ENCODE peak calls at places on chromosomes 7 and 10, in seven cellular contexts. H is heart left ventricle, T is uterus, P is iPS DF 6.9, F is transverse colon, M is cardiac muscle cell, B is body of pancreas. C is an unnamed sample. For H3K4me1, the result is how much of the 10 kb centered on the place peaks cover.

GRCh38 chr7:86469680-86470295 is 173.9 kb upstream of the GRM3 start:
- DNase-seq in P (peak), H (no peak), M (peak), T (no peak), F (peak), B (peak), C (peak)

GRCh38 chr7:102283477-102284189 is 3.0 kb upstream of the SH2B2 start:
- DNase-seq in B (no peak), H (no peak), T (no peak), F (no peak), M (no peak), P (no peak), C (no peak)

GRCh38 chr7:138872576-138872975 is 74.6 kb upstream of the ATP6V0A4 start:
- DNase-seq in T (no peak), P (no peak), F (no peak), M (no peak), B (no peak), H (no peak), C (no peak)

GRCh38 chr7:18872344-18872743 is 245.1 kb downstream of the TWIST1 start:
- DNase-seq in H (no peak), F (no peak), B (no peak), P (no peak), T (no peak), M (no peak), C (no peak)

GRCh38 chr7:36668080-36668479 is 56.2 kb downstream of the AOAH start:
- DNase-seq in B (no peak), F (no peak), P (no peak), M (no peak), H (no peak), T (no peak), C (no peak)

GRCh38 chr7:130432886-130433285 is 7.9 kb downstream of the CEP41 start:
- DNase-seq in M (no peak), B (no peak), H (no peak), T (no peak), F (no peak), P (no peak), C (no peak)

GRCh38 chr10:120262857-120263547 is 194.0 kb upstream of the PLPP4 start:
- DNase-seq in P (no peak), F (no peak), B (no peak), T (no peak), H (no peak), M (no peak), C (no peak)

GRCh38 chr10:35017608-35018007 is 72.5 kb downstream of the CUL2 start:
- DNase-seq in H (no peak), B (no peak), F (no peak), T (no peak), M (no peak), P (no peak), C (no peak)

GRCh38 chr7:20268832-20269231 is 51.6 kb upstream of the MACC1 start:
- DNase-seq in F (no peak), M (no peak), T (no peak), P (no peak), B (no peak), H (no peak), C (no peak)

GRCh38 chr10:116833986-116834760 is 15.1 kb upstream of the ENO4 start:
- DNase-seq in P (no peak), H (no peak), F (no peak), T (no peak), B (no peak), M (peak), C (no peak)

GRCh38 chr7:253491-254336 is 36.3 kb upstream of the FOXL3 start:
- DNase-seq in T (no peak), H (no peak), P (no peak), M (no peak), F (no peak), B (no peak), C (no peak)

GRCh38 chr10:37109000-37109399 is 16.4 kb upstream of the ANKRD30A start:
- DNase-seq in H (no peak), P (no peak), T (no peak), F (no peak), M (no peak), B (no peak), C (no peak)

GRCh38 chr7:44565795-44566559 is 7.7 kb downstream of the DDX56 start:
- DNase-seq in T (no peak), H (no peak), B (no peak), F (no peak), P (no peak), M (no peak), C (no peak)

GRCh38 chr10:76297787-76298281 is 866.4 kb downstream of the LRMDA start:
- DNase-seq in F (no peak), H (no peak), P (no peak), T (no peak), M (no peak), B (no peak), C (no peak)

GRCh38 chr7:46168671-46169383 is 247.8 kb upstream of the IGFBP3 start:
- DNase-seq in P (no peak), M (no peak), H (no peak), B (peak), F (no peak), T (no peak), C (no peak)

GRCh38 chr10:3935141-3935540 is 150.1 kb upstream of the KLF6 start:
- DNase-seq in P (no peak), B (no peak), F (no peak), H (peak), T (peak), M (no peak), C (peak)

GRCh38 chr10:60521974-60522405 is 132.3 kb upstream of the ANK3 start:
- DNase-seq in T (no peak), H (peak), P (peak), F (no peak), M (no peak), B (no peak), C (no peak)

GRCh38 chr10:62426086-62426485 is 51.9 kb downstream of the ZNF365 start:
- DNase-seq in F (no peak), B (no peak), T (no peak), H (no peak), M (no peak), P (no peak), C (no peak)

GRCh38 chr10:105964009-105964408 is 1200.5 kb downstream of the SORCS1 start:
- DNase-seq in T (no peak), F (no peak), P (no peak), B (no peak), H (no peak), M (no peak), C (no peak)

GRCh38 chr7:143289421-143289820 is 1.3 kb downstream of the CASP2 start:
- DNase-seq in H (no peak), T (no peak), M (no peak), B (no peak), P (no peak), F (no peak), C (no peak)

GRCh38 chr10:78744521-78745090 is 324.2 kb upstream of the ZMIZ1 start:
- DNase-seq in T (no peak), M (no peak), F (no peak), P (no peak), H (no peak), B (peak), C (no peak)

GRCh38 chr10:12949248-12949647 is 52.3 kb downstream of the CCDC3 start:
- DNase-seq in T (no peak), B (no peak), F (no peak), P (no peak), M (no peak), H (no peak), C (no peak)

GRCh38 chr7:150324366-150324961 is 1.1 kb upstream of the ACTR3C start:
- DNase-seq in P (no peak), T (peak), M (peak), F (no peak), B (no peak), H (no peak), C (no peak)

GRCh38 chr10:368579-369255 is 233.5 kb downstream of the ZMYND11 start:
- DNase-seq in M (no peak), F (no peak), T (no peak), P (no peak), B (no peak), H (no peak), C (no peak)

GRCh38 chr7:143929224-143929920 is 5.7 kb upstream of the OR2F2 start:
- DNase-seq in B (no peak), H (no peak), T (no peak), P (no peak), F (no peak), M (no peak), C (no peak)

GRCh38 chr10:30170814-30171213 is 111.4 kb upstream of the JCAD start:
- DNase-seq in F (no peak), M (no peak), T (no peak), B (no peak), H (no peak), P (no peak), C (no peak)

GRCh38 chr10:103450201-103450695 is 1.9 kb downstream of the CALHM2 start:
- DNase-seq in F (no peak), H (no peak), M (no peak), B (no peak), T (no peak), P (no peak), C (no peak)

GRCh38 chr10:103447187-103447586 is 5.0 kb downstream of the CALHM2 start:
- DNase-seq in T (no peak), M (no peak), P (no peak), B (no peak), F (no peak), H (no peak), C (no peak)

GRCh38 chr10:103448751-103449150 is 3.4 kb downstream of the CALHM2 start:
- DNase-seq in P (no peak), H (peak), F (peak), T (peak), M (no peak), B (peak), C (no peak)

GRCh38 chr10:103451091-103451801 is 924 bp downstream of the CALHM2 start:
- DNase-seq in M (no peak), T (peak), F (peak), B (peak), P (no peak), H (peak), C (peak)

DNA sequence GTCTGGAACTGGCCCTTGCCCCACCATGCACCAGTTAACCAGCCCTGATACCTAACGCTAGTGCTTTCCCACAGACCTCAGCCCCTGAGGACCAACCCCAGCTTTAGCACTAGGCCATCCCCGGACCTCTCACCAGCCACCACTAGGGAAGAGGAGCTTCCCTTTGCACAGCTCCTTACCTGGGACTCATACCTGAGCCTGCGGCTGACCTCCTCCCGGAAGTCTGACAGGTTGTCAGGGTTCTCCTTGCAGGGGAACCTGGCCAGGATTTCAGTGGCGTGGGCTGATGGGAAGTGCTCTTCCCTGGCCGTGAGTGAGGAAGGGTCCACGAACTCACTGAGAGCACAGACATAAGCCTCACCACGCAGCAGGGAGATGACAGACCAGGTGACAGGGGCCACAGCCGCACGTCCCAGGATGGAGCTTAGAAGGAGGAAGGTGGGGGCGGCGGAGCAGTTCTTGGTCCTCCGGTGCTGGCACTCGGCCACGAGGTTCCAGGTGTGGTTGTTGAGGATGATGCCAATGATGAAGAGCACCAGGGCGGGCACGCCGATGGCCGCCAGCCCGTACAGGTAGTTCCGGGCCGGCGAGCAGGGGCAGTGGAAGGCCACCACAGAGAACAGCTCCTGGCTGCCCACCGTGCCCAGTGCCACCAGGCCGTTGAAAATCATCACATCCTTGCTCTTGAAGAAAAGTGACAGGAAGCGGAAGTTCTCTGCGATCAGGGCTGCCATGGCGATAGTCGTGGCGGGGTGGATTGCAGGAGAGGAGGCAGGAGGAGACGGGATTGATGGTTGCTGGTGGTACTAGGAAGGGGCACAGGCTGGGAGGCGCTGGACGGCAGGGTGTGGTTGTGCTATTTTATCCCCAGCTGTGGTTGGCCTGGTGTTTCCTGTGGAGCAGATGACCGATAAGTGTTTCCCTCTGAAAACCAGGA is 2.7 kb downstream of the CALHM2 start:
- DNase-seq in M (no peak), H (no peak), P (no peak), T (no peak), B (peak), F (no peak), C (no peak)
- H3K4me3 ChIP-seq in M (no peak), H (peak), P (no peak), T (peak), B (no peak), F (peak), C (no peak)

DNA sequence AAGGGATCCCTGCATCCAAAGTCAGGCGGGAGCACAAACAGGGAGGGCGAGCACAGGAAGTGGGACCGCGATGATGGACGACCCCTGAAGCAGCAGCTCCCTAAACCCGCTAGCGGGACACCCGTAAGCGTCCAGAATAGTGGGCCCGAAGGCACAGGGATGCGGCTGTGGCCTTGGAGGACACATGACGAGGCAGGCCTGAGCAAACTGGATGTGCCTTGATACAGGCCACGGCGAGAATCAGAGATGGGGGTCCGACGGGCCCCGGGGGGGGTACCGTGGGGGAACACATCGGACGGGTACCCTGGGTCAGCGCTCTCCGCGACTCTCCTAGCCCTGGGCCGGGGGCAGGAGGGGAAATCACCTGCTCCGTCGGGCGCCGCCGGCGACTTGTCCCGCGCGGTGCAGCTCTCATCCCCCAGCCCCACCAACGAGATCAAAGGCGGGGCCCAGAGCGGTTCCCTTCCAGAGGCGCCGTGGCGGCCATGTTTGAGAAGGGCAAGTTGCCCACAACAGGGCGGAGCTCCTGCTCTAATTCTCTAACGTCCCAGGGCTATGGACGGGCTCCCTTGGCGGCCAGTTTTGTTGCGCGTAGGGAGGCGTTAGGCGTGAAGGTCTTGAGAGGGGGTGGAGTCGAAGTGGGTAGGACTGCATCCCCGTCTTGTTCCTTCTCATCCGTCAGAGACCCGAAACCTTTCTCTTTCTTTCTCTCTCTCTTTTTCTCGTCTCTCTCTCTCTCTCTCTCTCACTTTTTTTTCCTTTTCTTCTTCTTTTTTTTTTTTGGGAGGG is at the start of gene CUEDC2:
- DNase-seq in M (peak), B (peak), T (peak), F (peak), H (peak), P (peak), C (peak)
- H3K4me1 ChIP-seq in M (under half), B (under half), T (under half), F (under half), H (under half), P (under half), C (half or more)

GRCh38 chr7:12985228-12985627 is 297.8 kb downstream of the ARL4A start:
- DNase-seq in H (no peak), T (no peak), P (no peak), B (no peak), M (no peak), F (no peak), C (no peak)
- H3K27ac ChIP-seq in H (no peak), T (no peak), P (no peak), B (no peak), M (no peak), F (no peak), C (no peak)

GRCh38 chr7:92809397-92810241 is 26.8 kb downstream of the CDK6 start:
- DNase-seq in F (peak), M (peak), T (peak), P (no peak), H (peak), B (peak), C (peak)

GRCh38 chr7:92810242-92810611 is 26.1 kb downstream of the CDK6 start:
- DNase-seq in F (no peak), H (no peak), P (no peak), B (no peak), T (no peak), M (no peak), C (no peak)

GRCh38 chr7:92808006-92808405 is 28.4 kb downstream of the CDK6 start:
- DNase-seq in H (no peak), P (no peak), B (no peak), M (no peak), T (no peak), F (no peak), C (no peak)

GRCh38 chr7:92806496-92806895 is 29.9 kb downstream of the CDK6 start:
- DNase-seq in T (no peak), B (no peak), H (no peak), P (no peak), M (no peak), F (no peak), C (no peak)

DNA sequence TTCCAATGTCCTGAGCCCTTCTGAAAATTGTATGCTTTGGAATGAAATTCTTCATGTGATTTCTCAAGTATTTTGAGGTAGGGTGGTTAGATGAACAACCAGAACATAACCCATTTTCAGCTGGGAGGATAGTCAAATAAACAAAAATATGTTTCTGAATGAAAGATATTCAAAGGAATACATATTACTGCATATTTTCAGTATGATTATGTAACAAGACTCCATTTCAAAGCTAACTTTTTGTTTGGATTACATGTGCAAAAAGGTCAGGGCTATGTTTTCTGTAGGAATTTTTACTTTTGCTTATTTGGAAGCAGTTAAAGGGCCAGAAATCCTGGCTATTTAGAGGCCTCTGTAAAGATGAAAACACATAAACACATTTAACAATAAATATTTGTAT is 27.7 kb downstream of the CDK6 start:
- DNase-seq in H (no peak), M (no peak), F (no peak), T (no peak), P (no peak), B (no peak), C (no peak)
- H3K4me3 ChIP-seq in H (no peak), M (no peak), F (no peak), T (no peak), P (no peak), B (no peak), C (no peak)